ENCODE peak calls at places on chromosomes 4 and X, in ten cellular contexts. W is T follicular helper cell; V is HT1080; G is astrocyte of the hippocampus; O is non-pigmented ciliary epithelial cell; X is CD8-positive, alpha-beta memory T cell; B is naive thymus-derived CD4-positive, alpha-beta T cell; T is WTC11; K is DND-41; Y is choroid plexus epithelial cell. H is an unnamed sample.

GRCh38 chr4:80500593-80500992 is 165.1 kb downstream of the CFAP299 start:
- DNase-seq in W (no peak), V (peak), G (no peak), O (no peak), X (no peak), B (peak), T (no peak), K (peak), Y (no peak), H (no peak)

GRCh38 chrX:136030357-136031225 is 45.4 kb downstream of the SLC9A6 start:
- DNase-seq in W (no peak), V (peak), G (peak), O (no peak), X (no peak), B (no peak), T (no peak), K (no peak), Y (peak), H (no peak)

GRCh38 chrX:103687696-103688191 is 1.2 kb upstream of the MORF4L2 start:
- DNase-seq in W (peak), V (peak), G (peak), O (no peak), X (peak), B (peak), T (peak), K (peak), Y (peak), H (peak)

GRCh38 chr4:168924648-168925047 is 85.4 kb downstream of the CBR4 start:
- DNase-seq in W (no peak), V (no peak), G (no peak), O (no peak), X (no peak), B (no peak), T (no peak), K (no peak), Y (no peak), H (no peak)

GRCh38 chrX:136759968-136760367 is 20.8 kb downstream of the ARHGEF6 start:
- DNase-seq in W (no peak), V (no peak), G (no peak), O (no peak), X (no peak), B (no peak), T (no peak), K (no peak), Y (no peak), H (no peak)

GRCh38 chrX:134646671-134647070 is 11.6 kb downstream of the PLAC1 start:
- DNase-seq in W (no peak), V (no peak), G (no peak), O (no peak), X (no peak), B (no peak), T (no peak), K (no peak), Y (no peak), H (no peak)

GRCh38 chrX:147476008-147476407 is 435.7 kb upstream of the FMR1 start:
- DNase-seq in W (no peak), V (peak), G (peak), O (no peak), X (no peak), B (no peak), T (no peak), K (peak), Y (peak), H (peak)

GRCh38 chr4:71288875-71289274 is 49.9 kb upstream of the SLC4A4 start:
- DNase-seq in W (no peak), V (no peak), G (no peak), O (no peak), X (no peak), B (no peak), T (no peak), K (no peak), Y (no peak), H (no peak)

GRCh38 chrX:118239471-118239870 is 106.4 kb upstream of the WDR44 start:
- DNase-seq in W (no peak), V (no peak), G (no peak), O (no peak), X (no peak), B (no peak), T (no peak), K (no peak), Y (no peak), H (no peak)

GRCh38 chr4:155179216-155179615 is 29.2 kb upstream of the NPY2R start:
- DNase-seq in W (no peak), V (peak), G (peak), O (no peak), X (no peak), B (no peak), T (no peak), K (no peak), Y (peak), H (no peak)

GRCh38 chr4:77007358-77008230 is 58.0 kb downstream of the SEPTIN11 start:
- DNase-seq in W (no peak), V (peak), G (peak), O (no peak), X (no peak), B (no peak), T (no peak), K (no peak), Y (peak), H (no peak)

GRCh38 chr4:174365018-174365587 is 81.4 kb downstream of the CEP44 start:
- DNase-seq in W (no peak), V (peak), G (peak), O (no peak), X (no peak), B (no peak), T (no peak), K (peak), Y (peak), H (peak)

GRCh38 chr4:180695851-180696250 is 1547.4 kb upstream of the TENM3 start:
- DNase-seq in W (no peak), V (peak), G (peak), O (peak), X (no peak), B (no peak), T (no peak), K (no peak), Y (peak), H (no peak)

GRCh38 chr4:185201983-185202962 is 1.5 kb downstream of the CFAP97 start:
- DNase-seq in W (peak), V (peak), G (peak), O (no peak), X (peak), B (peak), T (no peak), K (no peak), Y (peak), H (peak)

GRCh38 chr4:93747220-93747619 is 81.3 kb upstream of the ATOH1 start:
- DNase-seq in W (no peak), V (no peak), G (no peak), O (no peak), X (no peak), B (no peak), T (no peak), K (no peak), Y (no peak), H (no peak)

GRCh38 chr4:81116571-81116970 is 86.1 kb downstream of the BMP3 start:
- DNase-seq in W (no peak), V (no peak), G (no peak), O (no peak), X (no peak), B (no peak), T (no peak), K (no peak), Y (no peak), H (no peak)

GRCh38 chrX:1883772-1884171 is 268.9 kb downstream of the ASMT start:
- DNase-seq in W (no peak), V (peak), G (no peak), O (no peak), X (no peak), B (no peak), T (no peak), K (no peak), Y (peak), H (no peak)

GRCh38 chr4:184408021-184408710 is 66.2 kb downstream of the IRF2 start:
- DNase-seq in W (no peak), V (peak), G (peak), O (peak), X (no peak), B (no peak), T (no peak), K (no peak), Y (peak), H (no peak)

GRCh38 chr4:119628281-119629141 is at the start of gene PDE5A:
- DNase-seq in W (peak), V (peak), G (peak), O (no peak), X (peak), B (peak), T (peak), K (no peak), Y (peak), H (peak)

GRCh38 chrX:139881130-139881529 is 51.7 kb downstream of the ATP11C start:
- DNase-seq in W (no peak), V (peak), G (peak), O (no peak), X (no peak), B (no peak), T (no peak), K (no peak), Y (peak), H (no peak)

GRCh38 chr4:181479145-181479544 is 764.1 kb upstream of the TENM3 start:
- DNase-seq in W (no peak), V (no peak), G (no peak), O (no peak), X (no peak), B (no peak), T (no peak), K (no peak), Y (no peak), H (peak)

GRCh38 chr4:34973632-34974312 is 1270.5 kb downstream of the ARAP2 start:
- DNase-seq in W (no peak), V (no peak), G (no peak), O (no peak), X (no peak), B (no peak), T (no peak), K (no peak), Y (no peak), H (no peak)

GRCh38 chr4:8239661-8240060 is 29.9 kb upstream of the HTRA3 start:
- DNase-seq in W (no peak), V (no peak), G (no peak), O (no peak), X (no peak), B (no peak), T (no peak), K (no peak), Y (no peak), H (no peak)

GRCh38 chr4:7295917-7296660 is 103.8 kb downstream of the SORCS2 start:
- DNase-seq in W (no peak), V (peak), G (peak), O (no peak), X (no peak), B (no peak), T (peak), K (peak), Y (peak), H (peak)

GRCh38 chr4:21953653-21954052 is 5.1 kb upstream of the KCNIP4 start:
- DNase-seq in W (no peak), V (no peak), G (no peak), O (no peak), X (no peak), B (no peak), T (no peak), K (no peak), Y (no peak), H (no peak)

GRCh38 chrX:113059714-113060113 is 219.1 kb upstream of the AMOT start:
- DNase-seq in W (no peak), V (peak), G (peak), O (no peak), X (no peak), B (no peak), T (no peak), K (no peak), Y (peak), H (no peak)

GRCh38 chr4:4995103-4995761 is 24.0 kb downstream of the CYTL1 start:
- DNase-seq in W (no peak), V (peak), G (peak), O (no peak), X (peak), B (no peak), T (peak), K (peak), Y (peak), H (peak)

GRCh38 chr4:185229021-185229818 is 19.8 kb downstream of the SNX25 start:
- DNase-seq in W (no peak), V (no peak), G (no peak), O (no peak), X (no peak), B (no peak), T (no peak), K (no peak), Y (no peak), H (no peak)

GRCh38 chr4:142095886-142096605 is 459.7 kb downstream of the IL15 start:
- DNase-seq in W (no peak), V (peak), G (peak), O (peak), X (no peak), B (no peak), T (no peak), K (no peak), Y (peak), H (no peak)

GRCh38 chr4:16253127-16253960 is 27.1 kb upstream of the TAPT1 start:
- DNase-seq in W (no peak), V (peak), G (peak), O (peak), X (no peak), B (no peak), T (no peak), K (no peak), Y (peak), H (no peak)

GRCh38 chr4:184102488-184102887 is 115.2 kb downstream of the ENPP6 start:
- DNase-seq in W (no peak), V (no peak), G (no peak), O (no peak), X (no peak), B (no peak), T (no peak), K (no peak), Y (no peak), H (no peak)

GRCh38 chr4:3475041-3475712 is 12.1 kb downstream of the DOK7 start:
- DNase-seq in W (no peak), V (no peak), G (no peak), O (no peak), X (no peak), B (no peak), T (no peak), K (no peak), Y (no peak), H (no peak)

GRCh38 chr4:6421397-6421796 is 51.0 kb downstream of the PPP2R2C start:
- DNase-seq in W (no peak), V (no peak), G (no peak), O (no peak), X (no peak), B (no peak), T (no peak), K (no peak), Y (no peak), H (no peak)

GRCh38 chr4:87633239-87633638 is 16.8 kb upstream of the DMP1 start:
- DNase-seq in W (no peak), V (peak), G (peak), O (no peak), X (no peak), B (no peak), T (no peak), K (no peak), Y (peak), H (peak)

GRCh38 chr4:36358173-36358572 is 76.8 kb downstream of the DTHD1 start:
- DNase-seq in W (no peak), V (no peak), G (no peak), O (no peak), X (no peak), B (no peak), T (no peak), K (no peak), Y (no peak), H (no peak)

GRCh38 chrX:9562851-9563250 is 98.0 kb downstream of the TBL1X start:
- DNase-seq in W (no peak), V (peak), G (peak), O (peak), X (no peak), B (no peak), T (no peak), K (no peak), Y (peak), H (no peak)

GRCh38 chrX:40531056-40531826 is 49.5 kb upstream of the ATP6AP2 start:
- DNase-seq in W (no peak), V (no peak), G (no peak), O (no peak), X (no peak), B (no peak), T (no peak), K (no peak), Y (no peak), H (peak)

H was measured in HAP-1.